ENCODE peak calls at places on chromosomes 11 and 22, in six cellular contexts. Q is HCT116, X is HepG2, B is GM12878, G is SK-N-SH, S is K562. W is an unnamed sample.

GRCh38 chr11:45859661-45860140 is 12.4 kb downstream of the CRY2 start:
- DNase-seq in S (no peak), B (no peak), Q (no peak), X (no peak), G (peak), W (no peak)

GRCh38 chr11:76735218-76735480 is 48.0 kb upstream of the TSKU start:
- DNase-seq in Q (no peak), X (no peak), G (no peak), B (no peak), S (peak), W (no peak)

GRCh38 chr11:62421996-62422395 is 3.2 kb downstream of the SCGB1A1 start:
- DNase-seq in Q (no peak), S (no peak), B (no peak), X (no peak), G (no peak), W (no peak)

GRCh38 chr11:59102259-59102765 is 4.7 kb upstream of the FAM111B start:
- DNase-seq in G (no peak), Q (no peak), B (peak), X (no peak), S (peak), W (no peak)

GRCh38 chr11:12448131-12448939 is 71.0 kb downstream of the PARVA start:
- DNase-seq in Q (no peak), B (no peak), S (no peak), G (no peak), X (no peak), W (no peak)

GRCh38 chr22:46964773-46965550 is 202.5 kb downstream of the TBC1D22A start:
- DNase-seq in Q (no peak), X (no peak), S (no peak), G (no peak), B (no peak), W (no peak)

GRCh38 chr22:45537734-45538181 is 35.1 kb downstream of the FBLN1 start:
- DNase-seq in X (no peak), Q (no peak), B (no peak), G (peak), S (no peak), W (no peak)

GRCh38 chr11:64376071-64376470 is 17.1 kb downstream of the RPS6KA4 start:
- DNase-seq in B (no peak), S (no peak), Q (no peak), X (no peak), G (no peak), W (no peak)

GRCh38 chr11:67699521-67699920 is 25.1 kb upstream of the ALDH3B2 start:
- DNase-seq in Q (no peak), S (no peak), B (no peak), X (no peak), G (no peak), W (peak)

GRCh38 chr11:10579700-10580099 is 11.2 kb upstream of the LYVE1 start:
- DNase-seq in Q (no peak), B (no peak), G (no peak), X (no peak), S (no peak), W (no peak)

GRCh38 chr22:29186302-29186701 is 19.4 kb upstream of the EMID1 start:
- DNase-seq in B (no peak), S (no peak), G (no peak), Q (no peak), X (no peak), W (no peak)

GRCh38 chr11:2143652-2144548 is 4.7 kb upstream of the IGF2 start:
- DNase-seq in S (no peak), G (no peak), Q (no peak), X (no peak), B (no peak), W (no peak)

GRCh38 chr11:32892355-32893090 is at the start of gene QSER1:
- DNase-seq in B (no peak), Q (no peak), S (peak), G (peak), X (peak), W (peak)

GRCh38 chr11:119117004-119117706 is 4.2 kb upstream of the HINFP start:
- DNase-seq in X (no peak), S (no peak), B (no peak), Q (no peak), G (no peak), W (no peak)

GRCh38 chr11:70616317-70616716 is 218.0 kb downstream of the CTTN start:
- DNase-seq in X (no peak), B (no peak), Q (no peak), G (no peak), S (no peak), W (no peak)

GRCh38 chr22:26529345-26529744 is 17.1 kb upstream of the TFIP11 start:
- DNase-seq in Q (no peak), X (peak), G (no peak), B (no peak), S (no peak), W (no peak)

GRCh38 chr22:18156878-18157713 is 7.1 kb downstream of the USP18 start:
- DNase-seq in X (peak), G (peak), S (peak), Q (peak), B (no peak), W (peak)

GRCh38 chr22:46038516-46039430 is 61.8 kb upstream of the WNT7B start:
- DNase-seq in S (no peak), X (no peak), G (no peak), Q (no peak), B (no peak), W (no peak)

GRCh38 chr11:45423475-45424081 is 137.4 kb upstream of the SYT13 start:
- DNase-seq in G (no peak), B (no peak), Q (no peak), X (no peak), S (no peak), W (no peak)

GRCh38 chr22:50276143-50276542 is 6.0 kb upstream of the MAPK11 start:
- DNase-seq in X (peak), Q (no peak), G (peak), B (peak), S (no peak), W (no peak)

GRCh38 chr11:59206635-59207034 is 6.1 kb downstream of the MPEG1 start:
- DNase-seq in S (peak), G (peak), B (no peak), X (peak), Q (peak), W (peak)

GRCh38 chr11:67649634-67650540 is 643 bp downstream of the ACY3 start:
- DNase-seq in Q (no peak), X (no peak), G (no peak), S (no peak), B (no peak), W (no peak)

GRCh38 chr22:46632646-46633249 is 12.6 kb downstream of the GRAMD4 start:
- DNase-seq in X (no peak), Q (no peak), B (no peak), S (no peak), G (no peak), W (no peak)

DNA sequence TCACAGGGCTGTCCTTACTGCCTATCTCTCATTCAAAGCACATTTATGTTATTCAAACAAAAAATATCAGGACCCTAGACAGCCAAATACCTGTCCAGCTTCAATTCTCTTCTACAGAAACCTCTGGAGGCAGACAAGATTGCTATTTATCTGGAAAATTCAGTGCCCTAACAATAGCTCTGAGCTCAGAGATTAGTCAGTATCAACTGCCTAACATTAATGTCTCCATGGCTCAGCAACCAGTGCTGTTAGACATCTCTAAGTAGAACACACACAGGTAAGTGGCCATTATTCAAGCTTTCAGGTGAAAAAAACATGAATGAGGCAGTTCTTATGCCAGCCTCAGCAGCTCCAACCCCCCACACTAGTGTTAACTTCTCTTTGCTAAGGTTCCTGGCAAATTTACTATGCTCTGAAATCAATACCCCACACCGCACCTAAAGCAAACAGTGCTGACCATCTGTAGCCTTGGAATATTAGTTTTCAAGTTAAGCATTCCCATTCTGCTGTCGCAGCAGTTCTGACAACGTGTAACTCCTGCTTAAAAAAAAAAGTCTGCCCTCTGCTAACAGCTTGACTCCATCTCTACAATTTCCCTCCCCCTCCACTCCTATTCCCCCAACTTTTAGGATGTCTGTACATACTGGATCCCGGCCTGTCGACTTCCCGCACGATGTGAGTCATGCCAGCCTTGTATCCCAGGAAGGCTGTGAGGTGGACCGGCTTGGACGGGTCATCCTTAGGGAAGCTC is 1.5 kb downstream of the RPL3 start:
- DNase-seq in X (no peak), S (no peak), B (no peak), G (no peak), Q (no peak), W (no peak)
- TF ChIP-seq RAD21 in X (no peak), S (no peak), B (no peak), G (no peak), Q (no peak), W (no peak)

GRCh38 chr11:74326665-74327064 is 15.2 kb upstream of the P4HA3 start:
- DNase-seq in Q (no peak), S (no peak), G (no peak), X (no peak), B (no peak), W (no peak)

GRCh38 chr11:74333193-74333592 is 21.8 kb upstream of the P4HA3 start:
- DNase-seq in B (no peak), G (no peak), S (no peak), Q (no peak), X (no peak), W (no peak)

GRCh38 chr11:74327076-74327475 is 15.6 kb upstream of the P4HA3 start:
- DNase-seq in G (no peak), B (no peak), Q (no peak), S (peak), X (no peak), W (no peak)

GRCh38 chr11:74332272-74332671 is 20.8 kb upstream of the P4HA3 start:
- DNase-seq in S (no peak), G (no peak), X (no peak), Q (no peak), B (no peak), W (no peak)

GRCh38 chr11:74330065-74330858 is 18.8 kb upstream of the P4HA3 start:
- DNase-seq in Q (no peak), G (no peak), X (no peak), S (no peak), B (no peak), W (no peak)
- TF ChIP-seq YY1 in Q (no peak), G (no peak), X (no peak), S (no peak), B (no peak), W (no peak)

GRCh38 chr11:83115992-83116641 is 40.8 kb upstream of the PCF11 start:
- DNase-seq in G (no peak), B (no peak), S (no peak), Q (no peak), X (no peak), W (no peak)

GRCh38 chr11:83118814-83119213 is 38.1 kb upstream of the PCF11 start:
- DNase-seq in S (no peak), B (no peak), X (no peak), Q (no peak), G (no peak), W (no peak)

GRCh38 chr11:83119216-83119615 is 37.7 kb upstream of the PCF11 start:
- DNase-seq in Q (no peak), G (no peak), S (no peak), B (no peak), X (no peak), W (no peak)

GRCh38 chr11:83112886-83113285 is 41.2 kb upstream of the RAB30 start:
- DNase-seq in Q (no peak), G (no peak), B (no peak), S (no peak), X (no peak), W (no peak)

GRCh38 chr11:83115551-83115950 is 41.4 kb upstream of the PCF11 start:
- DNase-seq in Q (no peak), X (peak), S (peak), B (no peak), G (no peak), W (no peak)
- H3K4me3 ChIP-seq in Q (no peak), X (peak), S (no peak), B (peak), G (no peak), W (no peak)

DNA sequence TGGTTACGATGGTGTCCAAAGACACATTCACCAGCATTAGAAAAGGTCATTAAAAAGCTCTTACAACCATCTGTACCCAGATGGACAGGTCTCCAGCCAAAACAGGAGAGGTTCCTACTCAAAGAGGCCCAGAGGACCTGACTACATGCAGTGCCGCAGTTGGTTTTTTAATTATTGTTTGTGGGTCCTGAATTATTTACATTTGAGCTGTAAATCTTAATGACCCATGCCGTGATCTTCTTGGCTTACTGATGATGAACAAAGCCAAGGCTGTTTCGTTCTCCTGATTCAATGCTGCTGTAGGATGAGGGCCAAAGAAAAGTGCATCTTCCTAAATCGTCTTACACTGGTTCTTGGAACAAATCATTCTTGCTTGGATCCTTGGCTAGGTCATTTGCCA is 83.7 kb downstream of the CADM1 start:
- DNase-seq in S (no peak), Q (no peak), B (no peak), X (no peak), G (no peak), W (no peak)
- TF ChIP-seq RAD21 in S (no peak), Q (no peak), B (no peak), X (no peak), G (no peak), W (no peak)